ENCODE peak calls at places on chromosome 11, in four cellular contexts. K is GM23338, W is hepatocyte, D is GM23248. P is an unnamed sample.

GRCh38 chr11:92867913-92868619 is 101.4 kb upstream of the MTNR1B start:
- DNase-seq in K (no peak), W (peak; percentile 59), D (no peak), P (no peak)

GRCh38 chr11:34587282-34587677 is 33.6 kb upstream of the EHF start:
- DNase-seq in D (no peak), K (no peak), W (no peak), P (no peak)

GRCh38 chr11:101138245-101138930 is 8.8 kb upstream of the PGR start:
- DNase-seq in W (no peak), K (no peak), D (no peak), P (no peak)

GRCh38 chr11:57775474-57775873 is 13.9 kb downstream of the CTNND1 start:
- DNase-seq in D (peak; percentile 14), W (no peak), K (no peak), P (no peak)

GRCh38 chr11:9565822-9566560 is 7.5 kb upstream of the WEE1 start:
- DNase-seq in K (peak; percentile 85), D (peak; percentile 99), W (peak; percentile 92), P (peak; percentile 90)

GRCh38 chr11:123354371-123354770 is 75.7 kb upstream of the GRAMD1B start:
- DNase-seq in W (no peak), K (no peak), D (no peak), P (no peak)

GRCh38 chr11:31801298-31801702 is 9.8 kb downstream of the PAX6 start:
- DNase-seq in W (no peak), K (peak; percentile 31), D (no peak), P (peak; percentile 36)

GRCh38 chr11:66101055-66101454 is 31.0 kb downstream of the PACS1 start:
- DNase-seq in K (no peak), D (no peak), W (no peak), P (no peak)

GRCh38 chr11:8886332-8886731 is 24.7 kb upstream of the AKIP1 start:
- DNase-seq in W (no peak), K (no peak), D (no peak), P (no peak)

GRCh38 chr11:25435197-25435596 is 896.7 kb upstream of the ANO3 start:
- DNase-seq in D (no peak), K (no peak), W (no peak), P (no peak)

GRCh38 chr11:76243648-76244285 is 37.5 kb upstream of the WNT11 start:
- DNase-seq in K (no peak), W (no peak), D (no peak), P (no peak)
- TF ChIP-seq EZH2 in K (no peak), W (no peak), D (no peak), P (no peak)

GRCh38 chr11:62707277-62707771 is at the start of the genes BSCL2 and GNG3:
- DNase-seq in D (no peak), K (peak; percentile 99), W (peak; percentile 31), P (peak; percentile 85)
- TF ChIP-seq EZH2phosphoT487 in D (no peak), K (no peak), W (no peak), P (no peak)

DNA sequence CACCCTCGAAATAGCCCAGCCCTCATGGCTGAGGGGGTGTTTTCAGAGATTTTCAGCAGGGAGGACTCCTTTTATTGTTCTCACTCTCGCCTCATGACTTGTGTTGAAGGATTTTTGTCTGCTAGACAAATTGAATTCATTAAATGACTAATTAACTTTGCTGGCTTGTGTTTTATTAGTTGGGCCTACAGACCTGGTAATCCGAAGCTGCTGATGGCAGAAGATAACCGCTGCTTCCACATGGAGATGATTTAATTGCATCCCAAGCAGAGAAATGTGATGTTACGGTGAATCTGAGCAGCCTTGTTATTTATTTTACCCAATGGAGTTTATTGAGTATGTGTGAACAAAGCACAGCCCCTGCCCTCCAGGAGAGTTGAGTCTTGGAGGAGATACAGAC is 40.5 kb upstream of the CDON start:
- DNase-seq in D (no peak), W (no peak), K (no peak), P (no peak)
- TF ChIP-seq EZH2 in D (no peak), W (no peak), K (no peak), P (no peak)

GRCh38 chr11:81104051-81104450 is 1629.6 kb downstream of the FAM181B start:
- DNase-seq in D (no peak), W (no peak), K (peak; percentile 7), P (no peak)
- TF ChIP-seq EZH2phosphoT487 in D (no peak), W (no peak), K (no peak), P (no peak)

GRCh38 chr11:12169822-12170221 is 59.4 kb downstream of the MICAL2 start:
- DNase-seq in W (no peak), D (no peak), K (no peak), P (no peak)
- TF ChIP-seq EZH2 in W (no peak), D (no peak), K (no peak), P (no peak)

GRCh38 chr11:125382211-125382807 is 113.8 kb downstream of the FEZ1 start:
- DNase-seq in W (no peak), K (no peak), D (no peak), P (no peak)
- TF ChIP-seq EZH2phosphoT487 in W (no peak), K (no peak), D (no peak), P (no peak)

DNA sequence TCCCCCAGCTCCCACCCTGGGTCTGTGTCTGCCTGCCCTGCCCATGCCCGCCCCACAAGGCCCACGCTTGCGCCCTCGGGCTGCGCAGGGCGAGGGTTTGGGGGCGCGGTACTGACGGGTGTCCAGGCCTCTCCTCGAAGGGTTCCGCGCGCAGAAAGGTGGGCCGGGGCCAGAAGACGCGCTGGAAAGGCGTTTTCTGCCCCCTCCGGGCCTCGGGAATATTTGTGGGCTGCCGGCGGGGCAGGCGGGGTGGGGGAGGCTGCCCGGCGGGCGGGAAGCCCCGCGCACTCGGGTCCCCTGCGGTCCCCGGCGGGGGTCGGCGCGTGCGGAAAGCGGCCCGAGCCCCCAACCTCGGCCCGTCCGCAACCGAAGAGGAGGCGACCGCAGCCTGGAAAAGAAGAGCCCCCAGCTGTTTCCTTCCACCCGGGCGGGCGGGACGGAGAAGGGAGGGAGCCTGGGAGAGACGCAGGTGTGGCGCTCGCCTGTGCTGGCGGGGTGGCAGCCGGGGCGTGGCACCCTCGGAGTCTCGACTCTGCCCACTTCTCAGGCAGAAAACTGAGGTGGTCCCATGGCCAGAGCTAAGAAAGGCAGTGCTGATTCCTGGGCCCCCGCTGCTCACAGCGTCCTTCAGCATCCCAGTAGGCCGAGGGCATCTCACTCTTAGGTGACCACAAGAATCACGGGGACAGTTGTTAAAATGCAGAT is 59.0 kb downstream of the THAP12 start:
- DNase-seq in D (no peak), W (no peak), K (peak; percentile 36), P (peak; percentile 44)
- TF ChIP-seq EZH2 in D (no peak), W (peak; percentile 62), K (peak; percentile 42), P (peak; percentile 79)

GRCh38 chr11:128188346-128189115 is 398.8 kb downstream of the ETS1 start:
- DNase-seq in K (peak; percentile 24), W (no peak), D (peak; percentile 60), P (no peak)
- TF ChIP-seq EZH2phosphoT487 in K (no peak), W (no peak), D (no peak), P (no peak)

GRCh38 chr11:118786657-118787056 is 4.3 kb downstream of the DDX6 start:
- DNase-seq in K (no peak), D (peak; percentile 18), W (no peak), P (no peak)
- TF ChIP-seq EZH2 in K (no peak), D (no peak), W (no peak), P (no peak)

GRCh38 chr11:121250843-121251242 is 41.7 kb upstream of the SC5D start:
- DNase-seq in W (peak; percentile 58), K (no peak), D (peak; percentile 11), P (no peak)

GRCh38 chr11:121248496-121248895 is 44.1 kb upstream of the SC5D start:
- DNase-seq in K (no peak), D (no peak), W (no peak), P (no peak)

GRCh38 chr11:121246769-121247035 is 45.9 kb upstream of the SC5D start:
- DNase-seq in D (no peak), W (no peak), K (no peak), P (peak; percentile 23)

GRCh38 chr11:121246021-121246768 is 46.4 kb upstream of the SC5D start:
- DNase-seq in W (no peak), D (no peak), K (no peak), P (peak; percentile 47)

GRCh38 chr11:121249039-121249663 is 43.4 kb upstream of the SC5D start:
- DNase-seq in W (peak; percentile 34), D (peak; percentile 67), K (peak; percentile 77), P (peak; percentile 51)
- TF ChIP-seq EZH2phosphoT487 in W (no peak), D (no peak), K (no peak), P (no peak)

P was measured in neural progenitor cell.